ENCODE peak calls at places on chromosomes 12 and 14, in nine cellular contexts. S is stomach; B is fibroblast of mammary gland; Y is globus pallidus; X is CD4-positive, alpha-beta memory T cell; N is Right ventricle myocardium superior; G is neuronal stem cell; T is stimulated activated CD8-positive, alpha-beta memory T cell treated with anti-CD3 and anti-CD28 coated beads, Interleukin-4, amount 100 ng/mL, for 24 hours; C is uterus. I is an unnamed sample.

GRCh38 chr14:25132734-25133422 is 82.9 kb upstream of the STXBP6 start:
- DNase-seq in Y (peak), N (peak), G (peak), S (peak), T (peak), B (peak), C (peak), X (peak), I (peak)

GRCh38 chr12:50458606-50459005 is 46.2 kb upstream of the DIP2B start:
- DNase-seq in B (no peak), X (no peak), C (no peak), N (no peak), T (no peak), Y (no peak), S (no peak), G (no peak), I (no peak)

GRCh38 chr14:29643415-29644206 is 284.0 kb downstream of the PRKD1 start:
- DNase-seq in S (no peak), C (no peak), B (peak), X (no peak), Y (no peak), G (no peak), T (no peak), N (no peak), I (no peak)

GRCh38 chr12:103635419-103635818 is 48.3 kb downstream of the STAB2 start:
- DNase-seq in T (no peak), X (no peak), N (no peak), B (no peak), Y (no peak), C (no peak), G (no peak), S (no peak), I (no peak)

GRCh38 chr14:93970967-93971634 is 5.3 kb downstream of the ASB2 start:
- DNase-seq in N (no peak), C (no peak), G (no peak), B (no peak), T (peak), Y (no peak), S (peak), X (peak), I (no peak)

GRCh38 chr12:40068416-40068815 is 37.5 kb downstream of the SLC2A13 start:
- DNase-seq in Y (no peak), G (no peak), C (no peak), S (no peak), N (no peak), B (no peak), T (no peak), X (no peak), I (no peak)

GRCh38 chr12:45008211-45008610 is 42.7 kb downstream of the DBX2 start:
- DNase-seq in T (no peak), S (no peak), Y (no peak), C (no peak), G (no peak), X (no peak), B (no peak), N (no peak), I (no peak)

GRCh38 chr12:20477691-20478090 is 109.4 kb downstream of the PDE3A start:
- DNase-seq in G (peak), S (no peak), C (no peak), N (no peak), X (no peak), B (no peak), T (no peak), Y (peak), I (no peak)

GRCh38 chr14:61421212-61421923 is 100.0 kb downstream of the PRKCH start:
- DNase-seq in N (no peak), S (no peak), B (no peak), C (no peak), G (no peak), T (no peak), Y (no peak), X (no peak), I (no peak)

GRCh38 chr12:46005823-46006222 is 15.4 kb upstream of the SCAF11 start:
- DNase-seq in S (no peak), N (no peak), C (no peak), Y (no peak), X (no peak), G (no peak), T (no peak), B (no peak), I (no peak)

GRCh38 chr12:102543931-102544485 is 63.6 kb upstream of the IGF1 start:
- DNase-seq in B (no peak), T (no peak), X (no peak), N (no peak), C (no peak), S (no peak), G (no peak), Y (no peak), I (no peak)

GRCh38 chr14:99508896-99509629 is 27.9 kb downstream of the CCNK start:
- DNase-seq in B (no peak), C (peak), Y (no peak), X (no peak), G (no peak), N (no peak), S (peak), T (no peak), I (peak)

GRCh38 chr14:77372304-77372841 is 4.5 kb downstream of the TMED8 start:
- DNase-seq in B (peak), C (no peak), S (no peak), Y (no peak), T (no peak), N (no peak), X (peak), G (peak), I (no peak)

GRCh38 chr12:13195848-13196301 is 651 bp upstream of the EMP1 start:
- DNase-seq in B (peak), X (no peak), S (no peak), C (peak), Y (no peak), N (no peak), T (no peak), G (no peak), I (peak)

GRCh38 chr12:42568952-42569916 is 20.3 kb downstream of the PRICKLE1 start:
- DNase-seq in G (peak), B (peak), Y (peak), S (no peak), T (no peak), C (no peak), X (no peak), N (no peak), I (peak)

GRCh38 chr12:97921957-97922722 is 459.5 kb downstream of the RMST start:
- DNase-seq in C (no peak), T (no peak), G (no peak), Y (no peak), N (no peak), X (no peak), B (peak), S (no peak), I (no peak)

GRCh38 chr12:120265483-120266179 is at the start of gene PXN:
- DNase-seq in S (peak), G (peak), C (peak), Y (peak), X (peak), T (peak), N (peak), B (peak), I (peak)

GRCh38 chr12:53624453-53624852 is 1.7 kb downstream of the ATF7 start:
- DNase-seq in B (peak), Y (no peak), G (no peak), X (no peak), N (no peak), C (no peak), T (no peak), S (no peak), I (peak)

GRCh38 chr14:74882103-74882920 is 596 bp downstream of the DLST start:
- DNase-seq in T (peak), G (peak), B (peak), S (peak), N (peak), Y (no peak), C (no peak), X (peak), I (peak)

GRCh38 chr14:50635136-50635535 is 33.0 kb downstream of the SAV1 start:
- DNase-seq in X (no peak), G (no peak), N (no peak), Y (no peak), C (no peak), T (no peak), S (no peak), B (no peak), I (no peak)

GRCh38 chr14:58864751-58865519 is 227.2 kb downstream of the DACT1 start:
- DNase-seq in N (no peak), B (peak), T (no peak), G (no peak), C (no peak), S (no peak), X (no peak), Y (no peak), I (peak)

GRCh38 chr12:108729612-108730336 is 1.5 kb downstream of the CORO1C start:
- DNase-seq in G (peak), N (no peak), X (no peak), Y (peak), T (no peak), S (no peak), C (no peak), B (peak), I (peak)